ENCODE peak calls at places on chromosomes 6 and 20, in ten cellular contexts. One of them, this sample, is unnamed.

GRCh38 chr6:170575250-170575649 is 9.2 kb downstream of the PDCD2 start:
- DNase-seq in HEK293T: peak; percentile 33
- DNase-seq in IMR-90: peak; percentile 22
- DNase-seq in stimulated activated CD4-positive, alpha-beta T cell treated with anti-CD3 and anti-CD28 coated beads, Interleukin-12 subunit alpha, Interleukin-12 subunit beta, amount 100 ng/mL, for 4 hours: no peak
- DNase-seq in A172: no peak
- DNase-seq in AG04450: no peak
- DNase-seq in ACHN: peak; percentile 29
- DNase-seq in hepatic stellate cell: peak; percentile 8
- DNase-seq in fibroblast of the conjunctiva: no peak
- DNase-seq in GDM1: no peak
- DNase-seq in this sample: no peak

GRCh38 chr6:28776269-28777146 is 147.3 kb downstream of the TRIM27 start:
- DNase-seq in GDM1: no peak
- DNase-seq in AG04450: no peak
- DNase-seq in hepatic stellate cell: no peak
- DNase-seq in HEK293T: no peak
- DNase-seq in IMR-90: no peak
- DNase-seq in A172: no peak
- DNase-seq in stimulated activated CD4-positive, alpha-beta T cell treated with anti-CD3 and anti-CD28 coated beads, Interleukin-12 subunit alpha, Interleukin-12 subunit beta, amount 100 ng/mL, for 4 hours: no peak
- DNase-seq in fibroblast of the conjunctiva: no peak
- DNase-seq in ACHN: no peak
- DNase-seq in this sample: no peak

GRCh38 chr20:43586641-43587040 is 4.1 kb upstream of the IFT52 start:
- DNase-seq in IMR-90: no peak
- DNase-seq in fibroblast of the conjunctiva: no peak
- DNase-seq in stimulated activated CD4-positive, alpha-beta T cell treated with anti-CD3 and anti-CD28 coated beads, Interleukin-12 subunit alpha, Interleukin-12 subunit beta, amount 100 ng/mL, for 4 hours: no peak
- DNase-seq in AG04450: no peak
- DNase-seq in ACHN: no peak
- DNase-seq in HEK293T: peak; percentile 3
- DNase-seq in A172: no peak
- DNase-seq in hepatic stellate cell: no peak
- DNase-seq in GDM1: no peak
- DNase-seq in this sample: no peak

GRCh38 chr6:135182120-135182992 is 1.2 kb downstream of the MYB start:
- DNase-seq in HEK293T: peak; percentile 30
- DNase-seq in stimulated activated CD4-positive, alpha-beta T cell treated with anti-CD3 and anti-CD28 coated beads, Interleukin-12 subunit alpha, Interleukin-12 subunit beta, amount 100 ng/mL, for 4 hours: peak; percentile 48
- DNase-seq in IMR-90: no peak
- DNase-seq in A172: no peak
- DNase-seq in fibroblast of the conjunctiva: no peak
- DNase-seq in AG04450: no peak
- DNase-seq in hepatic stellate cell: peak; percentile 21
- DNase-seq in ACHN: no peak
- DNase-seq in GDM1: no peak
- DNase-seq in this sample: no peak

GRCh38 chr20:35968930-35969329 is 540 bp downstream of the CNBD2 start:
- DNase-seq in GDM1: no peak
- DNase-seq in A172: no peak
- DNase-seq in fibroblast of the conjunctiva: no peak
- DNase-seq in HEK293T: no peak
- DNase-seq in AG04450: no peak
- DNase-seq in stimulated activated CD4-positive, alpha-beta T cell treated with anti-CD3 and anti-CD28 coated beads, Interleukin-12 subunit alpha, Interleukin-12 subunit beta, amount 100 ng/mL, for 4 hours: no peak
- DNase-seq in hepatic stellate cell: no peak
- DNase-seq in IMR-90: no peak
- DNase-seq in ACHN: no peak
- DNase-seq in this sample: no peak

GRCh38 chr20:50153500-50154377 is at the start of gene PEDS1:
- DNase-seq in A172: peak; percentile 71
- DNase-seq in IMR-90: peak; percentile 90
- DNase-seq in fibroblast of the conjunctiva: peak; percentile 75
- DNase-seq in GDM1: peak; percentile 88
- DNase-seq in hepatic stellate cell: peak; percentile 99
- DNase-seq in ACHN: peak; percentile 86
- DNase-seq in AG04450: peak; percentile 80
- DNase-seq in HEK293T: peak; percentile 96
- DNase-seq in stimulated activated CD4-positive, alpha-beta T cell treated with anti-CD3 and anti-CD28 coated beads, Interleukin-12 subunit alpha, Interleukin-12 subunit beta, amount 100 ng/mL, for 4 hours: peak; percentile 81
- DNase-seq in this sample: peak; percentile 94

GRCh38 chr20:62362991-62363919 is 3.9 kb downstream of the LAMA5 start:
- DNase-seq in IMR-90: no peak
- DNase-seq in GDM1: no peak
- DNase-seq in HEK293T: no peak
- DNase-seq in A172: peak; percentile 71
- DNase-seq in stimulated activated CD4-positive, alpha-beta T cell treated with anti-CD3 and anti-CD28 coated beads, Interleukin-12 subunit alpha, Interleukin-12 subunit beta, amount 100 ng/mL, for 4 hours: no peak
- DNase-seq in hepatic stellate cell: no peak
- DNase-seq in AG04450: no peak
- DNase-seq in fibroblast of the conjunctiva: no peak
- DNase-seq in ACHN: peak; percentile 59
- DNase-seq in this sample: no peak

GRCh38 chr6:167267896-167268528 is 23.1 kb upstream of the UNC93A start:
- DNase-seq in ACHN: no peak
- DNase-seq in HEK293T: no peak
- DNase-seq in A172: no peak
- DNase-seq in fibroblast of the conjunctiva: no peak
- DNase-seq in hepatic stellate cell: no peak
- DNase-seq in GDM1: no peak
- DNase-seq in IMR-90: no peak
- DNase-seq in AG04450: no peak
- DNase-seq in stimulated activated CD4-positive, alpha-beta T cell treated with anti-CD3 and anti-CD28 coated beads, Interleukin-12 subunit alpha, Interleukin-12 subunit beta, amount 100 ng/mL, for 4 hours: no peak
- DNase-seq in this sample: no peak

GRCh38 chr6:55185144-55185543 is 10.8 kb downstream of the HCRTR2 start:
- DNase-seq in GDM1: no peak
- DNase-seq in hepatic stellate cell: no peak
- DNase-seq in ACHN: no peak
- DNase-seq in IMR-90: no peak
- DNase-seq in fibroblast of the conjunctiva: no peak
- DNase-seq in HEK293T: no peak
- DNase-seq in A172: no peak
- DNase-seq in AG04450: no peak
- DNase-seq in stimulated activated CD4-positive, alpha-beta T cell treated with anti-CD3 and anti-CD28 coated beads, Interleukin-12 subunit alpha, Interleukin-12 subunit beta, amount 100 ng/mL, for 4 hours: no peak
- DNase-seq in this sample: no peak

GRCh38 chr6:75933387-75933975 is 139.0 kb downstream of the IMPG1 start:
- DNase-seq in IMR-90: no peak
- DNase-seq in A172: no peak
- DNase-seq in GDM1: no peak
- DNase-seq in AG04450: no peak
- DNase-seq in fibroblast of the conjunctiva: no peak
- DNase-seq in ACHN: no peak
- DNase-seq in stimulated activated CD4-positive, alpha-beta T cell treated with anti-CD3 and anti-CD28 coated beads, Interleukin-12 subunit alpha, Interleukin-12 subunit beta, amount 100 ng/mL, for 4 hours: no peak
- DNase-seq in HEK293T: no peak
- DNase-seq in hepatic stellate cell: no peak
- DNase-seq in this sample: no peak

GRCh38 chr6:8382434-8382833 is 52.9 kb downstream of the SLC35B3 start:
- DNase-seq in fibroblast of the conjunctiva: no peak
- DNase-seq in A172: no peak
- DNase-seq in stimulated activated CD4-positive, alpha-beta T cell treated with anti-CD3 and anti-CD28 coated beads, Interleukin-12 subunit alpha, Interleukin-12 subunit beta, amount 100 ng/mL, for 4 hours: no peak
- DNase-seq in GDM1: no peak
- DNase-seq in AG04450: no peak
- DNase-seq in HEK293T: no peak
- DNase-seq in ACHN: no peak
- DNase-seq in hepatic stellate cell: no peak
- DNase-seq in IMR-90: no peak
- DNase-seq in this sample: no peak

GRCh38 chr6:53547166-53547814 is 2.4 kb upstream of the GCLC start:
- DNase-seq in A172: no peak
- DNase-seq in fibroblast of the conjunctiva: no peak
- DNase-seq in stimulated activated CD4-positive, alpha-beta T cell treated with anti-CD3 and anti-CD28 coated beads, Interleukin-12 subunit alpha, Interleukin-12 subunit beta, amount 100 ng/mL, for 4 hours: no peak
- DNase-seq in AG04450: no peak
- DNase-seq in ACHN: no peak
- DNase-seq in HEK293T: no peak
- DNase-seq in hepatic stellate cell: no peak
- DNase-seq in GDM1: no peak
- DNase-seq in IMR-90: no peak
- DNase-seq in this sample: no peak

GRCh38 chr6:33075568-33076405 is at the start of gene HLA-DPB1:
- DNase-seq in A172: peak; percentile 61
- DNase-seq in hepatic stellate cell: peak; percentile 84
- DNase-seq in stimulated activated CD4-positive, alpha-beta T cell treated with anti-CD3 and anti-CD28 coated beads, Interleukin-12 subunit alpha, Interleukin-12 subunit beta, amount 100 ng/mL, for 4 hours: no peak
- DNase-seq in ACHN: peak; percentile 64
- DNase-seq in fibroblast of the conjunctiva: peak; percentile 18
- DNase-seq in IMR-90: peak; percentile 59
- DNase-seq in AG04450: no peak
- DNase-seq in HEK293T: peak; percentile 61
- DNase-seq in GDM1: peak; percentile 78
- DNase-seq in this sample: no peak

GRCh38 chr6:51936536-51936935 is 150.9 kb downstream of the PKHD1 start:
- DNase-seq in ACHN: no peak
- DNase-seq in GDM1: no peak
- DNase-seq in hepatic stellate cell: no peak
- DNase-seq in HEK293T: no peak
- DNase-seq in fibroblast of the conjunctiva: no peak
- DNase-seq in AG04450: no peak
- DNase-seq in IMR-90: no peak
- DNase-seq in stimulated activated CD4-positive, alpha-beta T cell treated with anti-CD3 and anti-CD28 coated beads, Interleukin-12 subunit alpha, Interleukin-12 subunit beta, amount 100 ng/mL, for 4 hours: no peak
- DNase-seq in A172: no peak
- DNase-seq in this sample: no peak

GRCh38 chr6:99467509-99468106 is 42.5 kb upstream of the PNISR start:
- DNase-seq in stimulated activated CD4-positive, alpha-beta T cell treated with anti-CD3 and anti-CD28 coated beads, Interleukin-12 subunit alpha, Interleukin-12 subunit beta, amount 100 ng/mL, for 4 hours: no peak
- DNase-seq in A172: peak; percentile 7
- DNase-seq in IMR-90: peak; percentile 32
- DNase-seq in GDM1: no peak
- DNase-seq in HEK293T: peak; percentile 25
- DNase-seq in AG04450: no peak
- DNase-seq in ACHN: peak; percentile 33
- DNase-seq in fibroblast of the conjunctiva: peak; percentile 13
- DNase-seq in hepatic stellate cell: peak; percentile 19
- DNase-seq in this sample: no peak

GRCh38 chr6:44381739-44382138 is 5.8 kb upstream of the CDC5L start:
- DNase-seq in HEK293T: no peak
- DNase-seq in A172: no peak
- DNase-seq in AG04450: no peak
- DNase-seq in hepatic stellate cell: no peak
- DNase-seq in stimulated activated CD4-positive, alpha-beta T cell treated with anti-CD3 and anti-CD28 coated beads, Interleukin-12 subunit alpha, Interleukin-12 subunit beta, amount 100 ng/mL, for 4 hours: no peak
- DNase-seq in ACHN: no peak
- DNase-seq in GDM1: no peak
- DNase-seq in IMR-90: no peak
- DNase-seq in fibroblast of the conjunctiva: no peak
- DNase-seq in this sample: no peak

GRCh38 chr6:110547266-110547964 is 71.0 kb upstream of the SLC22A16 start:
- DNase-seq in AG04450: no peak
- DNase-seq in HEK293T: no peak
- DNase-seq in ACHN: peak; percentile 14
- DNase-seq in GDM1: no peak
- DNase-seq in A172: peak; percentile 78
- DNase-seq in hepatic stellate cell: peak; percentile 46
- DNase-seq in stimulated activated CD4-positive, alpha-beta T cell treated with anti-CD3 and anti-CD28 coated beads, Interleukin-12 subunit alpha, Interleukin-12 subunit beta, amount 100 ng/mL, for 4 hours: no peak
- DNase-seq in fibroblast of the conjunctiva: no peak
- DNase-seq in IMR-90: peak; percentile 70
- DNase-seq in this sample: no peak

This sample was measured in sciatic nerve.